ENCODE peak calls at places on chromosomes 7 and 10, in five cellular contexts. A is lower leg skin; I is mucosa of descending colon; N is CD8-positive, alpha-beta T cell; B is foreskin fibroblast. M is an unnamed sample.

GRCh38 chr10:98087309-98087708 is 47.1 kb upstream of the R3HCC1L start:
- DNase-seq in A (no peak), I (no peak), N (no peak), B (peak), M (no peak)

GRCh38 chr7:136878878-136879277 is 10.4 kb downstream of the CHRM2 start:
- DNase-seq in A (no peak), I (no peak), N (no peak), B (no peak), M (no peak)

GRCh38 chr7:51141451-51141971 is 175.1 kb downstream of the COBL start:
- DNase-seq in A (no peak), I (no peak), N (no peak), B (peak), M (no peak)

GRCh38 chr10:86329896-86330680 is 36.5 kb downstream of the GRID1 start:
- DNase-seq in A (no peak), I (peak), N (no peak), B (no peak), M (no peak)

GRCh38 chr7:23470290-23471089 is at the start of gene IGF2BP3:
- DNase-seq in A (no peak), I (peak), N (no peak), B (peak), M (peak)

GRCh38 chr10:113691381-113691780 is 11.7 kb downstream of the CASP7 start:
- DNase-seq in A (no peak), I (no peak), N (no peak), B (no peak), M (no peak)

GRCh38 chr7:77370606-77371005 is 45.5 kb downstream of the GSAP start:
- DNase-seq in A (no peak), I (no peak), N (no peak), B (no peak), M (no peak)

GRCh38 chr7:24922099-24922773 is 57.7 kb downstream of the OSBPL3 start:
- DNase-seq in A (no peak), I (no peak), N (no peak), B (peak), M (no peak)

GRCh38 chr10:29150010-29150409 is 138.9 kb upstream of the LYZL1 start:
- DNase-seq in A (no peak), I (no peak), N (no peak), B (no peak), M (no peak)

GRCh38 chr10:72890086-72890485 is 3.5 kb upstream of the OIT3 start:
- DNase-seq in A (no peak), I (no peak), N (no peak), B (no peak), M (no peak)

GRCh38 chr10:69957516-69958231 is 95.0 kb upstream of the MACROH2A2 start:
- DNase-seq in A (peak), I (no peak), N (peak), B (no peak), M (no peak)

GRCh38 chr7:1981201-1981877 is 251.4 kb downstream of the MAD1L1 start:
- DNase-seq in A (no peak), I (peak), N (no peak), B (no peak), M (no peak)

GRCh38 chr7:41544241-41544640 is 158.6 kb downstream of the INHBA start:
- DNase-seq in A (no peak), I (no peak), N (no peak), B (peak), M (no peak)

GRCh38 chr10:22345301-22346086 is at the start of gene SPAG6:
- DNase-seq in A (peak), I (peak), N (no peak), B (peak), M (no peak)

GRCh38 chr7:68309806-68310205 is 1288.5 kb upstream of the AUTS2 start:
- DNase-seq in A (no peak), I (no peak), N (no peak), B (no peak), M (no peak)

GRCh38 chr7:47693161-47693740 is 111.3 kb upstream of the TNS3 start:
- DNase-seq in A (no peak), I (no peak), N (no peak), B (peak), M (no peak)

GRCh38 chr10:49278497-49278902 is 20.5 kb upstream of the C10orf71 start:
- DNase-seq in A (no peak), I (no peak), N (no peak), B (no peak), M (no peak)

GRCh38 chr10:77387247-77387646 is 250.4 kb downstream of the KCNMA1 start:
- DNase-seq in A (no peak), I (no peak), N (no peak), B (no peak), M (no peak)

GRCh38 chr7:154380771-154381170 is 328.6 kb downstream of the DPP6 start:
- DNase-seq in A (no peak), I (no peak), N (no peak), B (no peak), M (no peak)

GRCh38 chr7:81501220-81501619 is 268.6 kb downstream of the HGF start:
- DNase-seq in A (no peak), I (no peak), N (no peak), B (peak), M (no peak)

GRCh38 chr10:79149662-79150443 is 81.1 kb downstream of the ZMIZ1 start:
- DNase-seq in A (peak), I (peak), N (peak), B (peak), M (no peak)

GRCh38 chr10:72295330-72295910 is 21.7 kb downstream of the DDIT4 start:
- DNase-seq in A (no peak), I (no peak), N (no peak), B (no peak), M (no peak)

GRCh38 chr10:67612577-67613537 is 83.1 kb downstream of the CTNNA3 start:
- DNase-seq in A (no peak), I (no peak), N (peak), B (peak), M (peak)

GRCh38 chr7:134894928-134895327 is 91.4 kb upstream of the AGBL3 start:
- DNase-seq in A (no peak), I (no peak), N (no peak), B (no peak), M (no peak)

GRCh38 chr7:50212016-50212325 is 92.5 kb upstream of the IKZF1 start:
- DNase-seq in A (no peak), I (no peak), N (no peak), B (no peak), M (no peak)

GRCh38 chr10:80187465-80188409 is 17.6 kb downstream of the ANXA11 start:
- DNase-seq in A (no peak), I (peak), N (peak), B (no peak), M (no peak)

GRCh38 chr10:71383972-71384687 is 12.6 kb upstream of the CDH23 start:
- DNase-seq in A (peak), I (peak), N (peak), B (peak), M (no peak)

GRCh38 chr7:52586704-52587103 is 448.7 kb upstream of the POM121L12 start:
- DNase-seq in A (no peak), I (no peak), N (no peak), B (no peak), M (no peak)

GRCh38 chr7:52592698-52593097 is 442.7 kb upstream of the POM121L12 start:
- DNase-seq in A (no peak), I (no peak), N (no peak), B (no peak), M (no peak)
- TF ChIP-seq CTCF in A (no peak), I (no peak), N (no peak), B (no peak), M (no peak)

DNA sequence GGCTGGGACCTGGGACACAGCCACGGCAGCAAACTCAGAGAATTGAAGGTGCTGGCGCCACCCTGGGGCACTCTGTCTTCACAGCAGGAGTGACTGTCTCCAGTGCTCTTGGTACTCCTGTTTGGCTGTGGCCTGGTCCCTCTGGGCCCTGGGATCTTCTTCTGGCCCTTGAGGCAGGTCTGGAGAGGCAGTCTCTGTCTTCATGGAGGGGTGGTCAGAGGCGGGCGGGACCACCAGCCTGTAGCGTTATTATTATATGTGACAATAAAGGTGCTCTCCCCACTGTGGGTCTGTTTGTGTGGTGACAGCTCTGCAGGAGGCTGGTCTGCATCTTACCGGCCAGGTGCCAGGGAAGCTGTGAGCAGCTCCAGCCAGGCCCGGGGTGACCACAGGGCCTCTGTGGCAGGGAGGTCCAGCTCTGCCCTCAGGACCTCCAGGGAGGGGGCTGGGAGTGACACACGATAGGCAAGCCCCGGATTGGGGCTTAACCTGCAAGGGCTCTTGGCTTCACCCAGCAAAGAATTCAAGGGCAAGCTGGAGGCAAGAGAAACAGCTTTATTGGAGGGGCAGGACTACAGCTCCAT is 70.3 kb downstream of the MYL10 start:
- DNase-seq in A (peak), I (no peak), N (no peak), B (no peak), M (no peak)
- TF ChIP-seq CTCF in A (no peak), I (no peak), N (no peak), B (no peak), M (no peak)

GRCh38 chr7:108525985-108526767 is at the start of gene PNPLA8:
- DNase-seq in A (peak), I (peak), N (peak), B (peak), M (peak)
- TF ChIP-seq CTCF in A (no peak), I (peak), N (no peak), B (no peak), M (no peak)

GRCh38 chr10:100338434-100339036 is 8.5 kb upstream of the SCD start:
- DNase-seq in A (peak), I (peak), N (peak), B (peak), M (no peak)
- TF ChIP-seq CTCF in A (peak), I (peak), N (peak), B (peak), M (peak)

GRCh38 chr7:69892790-69893189 is 294.5 kb downstream of the AUTS2 start:
- DNase-seq in A (no peak), I (no peak), N (no peak), B (no peak), M (no peak)
- TF ChIP-seq CTCF in A (no peak), I (no peak), N (no peak), B (no peak), M (no peak)

GRCh38 chr10:50554995-50555568 is 68.7 kb downstream of the SGMS1 start:
- DNase-seq in A (no peak), I (no peak), N (no peak), B (peak), M (peak)
- TF ChIP-seq CTCF in A (no peak), I (no peak), N (no peak), B (no peak), M (no peak)

DNA sequence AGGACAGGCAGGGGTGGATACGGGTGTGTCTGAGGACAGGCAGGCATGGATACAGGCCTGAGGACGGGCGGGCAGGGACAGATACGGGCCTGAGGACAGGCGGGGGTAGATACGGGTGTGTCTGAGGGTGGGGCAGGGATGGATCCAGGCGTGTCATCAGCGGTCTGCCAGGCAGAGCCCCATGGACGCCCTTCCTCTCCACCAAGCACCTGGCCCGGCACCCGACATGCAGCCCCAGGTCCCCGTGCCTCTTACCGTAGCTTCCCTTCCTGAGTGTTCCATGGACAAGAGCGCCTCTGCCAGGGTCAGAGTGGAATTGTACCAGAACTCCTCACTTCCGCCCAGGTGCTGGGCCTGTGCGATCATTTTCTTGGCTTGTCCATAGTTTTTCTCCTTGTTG is 74.6 kb upstream of the NKX6-2 start:
- DNase-seq in A (peak), I (no peak), N (no peak), B (no peak), M (no peak)
- TF ChIP-seq CTCF in A (no peak), I (no peak), N (no peak), B (no peak), M (no peak)

M was measured in AG04449.